ENCODE peak calls at places on chromosome 7, in ten cellular contexts. V is GM13977, Q is AG10803, T is hepatocyte, F is A549, A is cardiac fibroblast, P is GM12865, U is esophagus squamous epithelium, Z is epithelial cell of esophagus, B is MCF 10A. W is an unnamed sample.

GRCh38 chr7:148883233-148884048 is 650 bp downstream of the EZH2 start:
- DNase-seq in P (peak), Z (no peak), U (no peak), Q (no peak), T (peak), A (peak), V (peak), F (peak), B (no peak), W (peak)

GRCh38 chr7:94315011-94315410 is 79.7 kb upstream of the COL1A2 start:
- DNase-seq in A (no peak), F (no peak), Q (no peak), U (no peak), T (no peak), P (no peak), B (no peak), V (no peak), Z (no peak), W (no peak)

GRCh38 chr7:5643280-5643679 is 138.2 kb downstream of the RNF216 start:
- DNase-seq in B (peak), U (no peak), V (no peak), A (peak), P (no peak), Q (no peak), Z (peak), F (no peak), T (no peak), W (no peak)

GRCh38 chr7:40148671-40149070 is 13.9 kb downstream of the SUGCT start:
- DNase-seq in U (no peak), T (no peak), P (no peak), A (no peak), Q (no peak), F (no peak), V (no peak), Z (no peak), B (no peak), W (no peak)

GRCh38 chr7:47670738-47671137 is 88.8 kb upstream of the TNS3 start:
- DNase-seq in F (no peak), P (peak), V (peak), Q (no peak), Z (no peak), A (no peak), B (no peak), T (no peak), U (peak), W (no peak)

GRCh38 chr7:157830331-157830730 is 493.5 kb downstream of the DNAJB6 start:
- DNase-seq in A (no peak), B (no peak), T (no peak), F (no peak), U (no peak), Z (no peak), Q (no peak), V (no peak), P (no peak), W (no peak)

GRCh38 chr7:155456517-155456771 is 1.5 kb upstream of the EN2 start:
- DNase-seq in V (no peak), F (no peak), Q (no peak), T (no peak), U (no peak), B (no peak), P (no peak), A (no peak), Z (no peak), W (no peak)

GRCh38 chr7:37052673-37053072 is 328.4 kb upstream of the AOAH start:
- DNase-seq in Z (peak), V (no peak), P (peak), Q (peak), U (no peak), B (peak), A (no peak), F (no peak), T (peak), W (peak)

GRCh38 chr7:2512179-2512644 is 7.4 kb upstream of the LFNG start:
- DNase-seq in Q (peak), A (no peak), U (no peak), F (no peak), V (peak), Z (no peak), P (peak), T (no peak), B (no peak), W (no peak)

GRCh38 chr7:28654111-28654510 is 241.8 kb downstream of the CREB5 start:
- DNase-seq in Q (no peak), B (no peak), Z (no peak), A (no peak), T (no peak), V (no peak), F (no peak), P (no peak), U (no peak), W (no peak)

GRCh38 chr7:69782917-69783684 is 184.8 kb downstream of the AUTS2 start:
- DNase-seq in U (no peak), F (no peak), Z (no peak), T (peak), P (no peak), A (no peak), B (no peak), V (no peak), Q (peak), W (no peak)

GRCh38 chr7:114073711-114074110 is 154.9 kb upstream of the PPP1R3A start:
- DNase-seq in U (no peak), F (no peak), P (no peak), B (no peak), Z (no peak), V (no peak), A (no peak), Q (no peak), T (no peak), W (no peak)

GRCh38 chr7:155533120-155533826 is 13.1 kb downstream of the CNPY1 start:
- DNase-seq in V (peak), A (no peak), B (no peak), Z (no peak), U (no peak), F (no peak), T (no peak), Q (no peak), P (no peak), W (no peak)

GRCh38 chr7:55468495-55468894 is 103.4 kb downstream of the LANCL2 start:
- DNase-seq in A (no peak), F (no peak), Q (no peak), B (no peak), P (no peak), U (no peak), T (no peak), Z (no peak), V (no peak), W (no peak)

GRCh38 chr7:55469721-55470120 is 102.6 kb downstream of the VOPP1 start:
- DNase-seq in U (no peak), T (no peak), B (no peak), P (no peak), Q (no peak), A (no peak), F (no peak), V (no peak), Z (no peak), W (no peak)

GRCh38 chr7:55464422-55464821 is 99.3 kb downstream of the LANCL2 start:
- DNase-seq in P (no peak), B (no peak), V (no peak), A (no peak), Z (peak), F (no peak), U (no peak), Q (no peak), T (no peak), W (no peak)

GRCh38 chr7:55469271-55469681 is 103.0 kb downstream of the VOPP1 start:
- DNase-seq in U (no peak), B (no peak), P (no peak), V (no peak), Q (no peak), Z (no peak), T (no peak), F (no peak), A (no peak), W (no peak)

DNA sequence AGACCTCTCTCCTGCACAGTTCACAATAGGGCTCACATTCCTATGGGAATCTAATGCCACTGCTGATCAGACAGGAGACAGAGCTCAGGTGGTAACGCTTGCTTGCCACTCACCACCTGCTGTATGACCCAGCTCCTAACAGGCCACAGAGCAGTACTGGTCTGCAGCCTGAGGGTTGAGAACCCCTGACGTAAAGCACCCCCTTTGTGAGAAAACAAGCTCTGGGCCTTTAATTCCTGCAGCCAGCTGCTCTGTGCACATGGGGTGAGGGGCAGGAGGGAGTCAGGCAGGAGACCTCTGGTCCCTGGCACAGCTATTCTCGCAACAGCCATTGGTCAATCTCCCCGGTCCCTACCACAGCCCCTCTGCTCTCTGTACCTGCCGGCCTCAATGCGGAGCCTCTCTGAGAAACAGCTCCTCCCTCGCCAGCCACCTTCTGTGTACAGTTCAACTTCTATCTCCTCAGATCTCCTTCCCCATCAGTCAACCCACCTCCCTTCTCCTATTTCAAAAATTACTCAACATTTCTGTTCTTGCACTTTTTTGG is 102.0 kb downstream of the LANCL2 start:
- DNase-seq in P (no peak), B (no peak), U (no peak), Z (no peak), Q (no peak), T (no peak), V (no peak), A (no peak), F (no peak), W (no peak)
- TF ChIP-seq CTCF in P (no peak), B (no peak), U (no peak), Z (no peak), Q (no peak), T (no peak), V (no peak), A (no peak), F (no peak), W (no peak)

GRCh38 chr7:140342732-140343514 is 55.4 kb downstream of the SLC37A3 start:
- DNase-seq in V (no peak), P (peak), U (no peak), B (peak), T (peak), A (peak), Q (peak), F (peak), Z (peak), W (no peak)
- TF ChIP-seq CTCF in V (peak), P (peak), U (peak), B (peak), T (peak), A (peak), Q (peak), F (peak), Z (peak), W (no peak)

GRCh38 chr7:117873056-117873932 is at the start of gene CTTNBP2:
- DNase-seq in Q (peak), U (no peak), B (peak), Z (peak), P (peak), V (peak), T (peak), F (peak), A (peak), W (peak)
- TF ChIP-seq CTCF in Q (peak), U (no peak), B (no peak), Z (no peak), P (no peak), V (no peak), T (peak), F (no peak), A (no peak), W (no peak)

DNA sequence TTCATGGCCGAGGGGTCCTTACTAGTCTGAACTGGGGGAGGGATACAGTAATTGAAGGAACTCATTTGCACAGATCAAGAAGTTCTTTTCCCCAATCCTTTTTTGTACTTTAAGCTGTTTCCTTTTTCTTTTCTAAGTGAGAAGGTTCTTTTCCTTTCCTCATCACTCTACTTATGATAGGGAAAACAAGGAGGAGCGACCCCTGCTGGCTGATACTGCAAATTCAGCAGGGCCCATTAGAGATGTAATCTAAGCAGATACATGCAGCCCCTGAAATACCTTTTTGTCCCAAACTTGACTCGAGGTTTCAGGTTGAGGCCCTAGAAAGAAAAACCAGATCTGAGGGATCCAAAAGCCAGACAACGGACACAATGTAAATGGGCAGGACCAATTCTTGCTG is 305.5 kb downstream of the DNAJB9 start:
- DNase-seq in F (no peak), U (no peak), Z (peak), P (peak), V (no peak), B (peak), Q (peak), A (peak), T (no peak), W (no peak)
- TF ChIP-seq CTCF in F (peak), U (no peak), Z (no peak), P (peak), V (peak), B (peak), Q (no peak), A (peak), T (no peak), W (no peak)

GRCh38 chr7:106777666-106778299 is 87.3 kb upstream of the PIK3CG start:
- DNase-seq in Z (no peak), U (no peak), P (no peak), T (no peak), Q (no peak), V (no peak), A (no peak), B (no peak), F (no peak), W (no peak)

GRCh38 chr7:106778656-106779250 is 86.3 kb upstream of the PIK3CG start:
- DNase-seq in A (no peak), U (no peak), Z (no peak), Q (peak), P (no peak), B (no peak), V (no peak), F (no peak), T (no peak), W (no peak)

GRCh38 chr7:106781828-106782544 is 83.1 kb upstream of the PIK3CG start:
- DNase-seq in T (no peak), U (no peak), Z (no peak), V (no peak), Q (no peak), F (no peak), B (no peak), P (no peak), A (no peak), W (no peak)

GRCh38 chr7:106781007-106781406 is 84.1 kb upstream of the PIK3CG start:
- DNase-seq in B (no peak), A (no peak), Z (no peak), U (no peak), V (no peak), T (no peak), F (no peak), P (no peak), Q (no peak), W (no peak)

DNA sequence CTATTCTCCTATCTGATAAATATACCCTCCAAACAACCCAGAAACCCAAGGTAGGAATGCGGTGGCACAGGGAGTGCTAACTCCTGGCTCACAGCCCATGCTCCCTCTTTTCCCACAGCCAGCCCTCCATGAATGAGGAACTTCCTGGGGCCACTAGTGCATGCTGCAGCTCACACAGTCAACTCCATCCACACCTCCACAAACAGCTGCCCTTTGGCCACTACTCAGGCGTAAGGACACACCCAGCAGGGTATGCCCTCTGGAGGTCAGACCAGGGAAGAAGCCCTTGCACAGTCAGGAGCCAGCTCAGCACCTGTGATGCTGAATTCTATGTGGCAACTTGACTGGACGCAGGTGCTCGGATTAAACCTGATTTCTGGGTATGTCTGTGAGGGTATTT is 85.2 kb upstream of the PIK3CG start:
- DNase-seq in B (peak), Q (no peak), A (no peak), F (peak), U (no peak), V (no peak), P (peak), T (peak), Z (peak), W (no peak)
- TF ChIP-seq CTCF in B (no peak), Q (no peak), A (no peak), F (no peak), U (no peak), V (peak), P (peak), T (peak), Z (no peak), W (no peak)

GRCh38 chr7:118169146-118169545 is 14.8 kb upstream of the LSM8 start:
- DNase-seq in P (no peak), T (no peak), F (no peak), Z (peak), U (no peak), B (no peak), V (no peak), Q (peak), A (peak), W (no peak)
- TF ChIP-seq CTCF in P (no peak), T (no peak), F (no peak), Z (no peak), U (no peak), B (peak), V (no peak), Q (peak), A (no peak), W (no peak)

GRCh38 chr7:41584746-41585145 is 118.1 kb downstream of the INHBA start:
- DNase-seq in V (no peak), T (no peak), P (no peak), Z (peak), Q (peak), A (peak), F (no peak), U (no peak), B (peak), W (no peak)
- TF ChIP-seq CTCF in V (no peak), T (no peak), P (no peak), Z (no peak), Q (no peak), A (no peak), F (no peak), U (no peak), B (no peak), W (no peak)

DNA sequence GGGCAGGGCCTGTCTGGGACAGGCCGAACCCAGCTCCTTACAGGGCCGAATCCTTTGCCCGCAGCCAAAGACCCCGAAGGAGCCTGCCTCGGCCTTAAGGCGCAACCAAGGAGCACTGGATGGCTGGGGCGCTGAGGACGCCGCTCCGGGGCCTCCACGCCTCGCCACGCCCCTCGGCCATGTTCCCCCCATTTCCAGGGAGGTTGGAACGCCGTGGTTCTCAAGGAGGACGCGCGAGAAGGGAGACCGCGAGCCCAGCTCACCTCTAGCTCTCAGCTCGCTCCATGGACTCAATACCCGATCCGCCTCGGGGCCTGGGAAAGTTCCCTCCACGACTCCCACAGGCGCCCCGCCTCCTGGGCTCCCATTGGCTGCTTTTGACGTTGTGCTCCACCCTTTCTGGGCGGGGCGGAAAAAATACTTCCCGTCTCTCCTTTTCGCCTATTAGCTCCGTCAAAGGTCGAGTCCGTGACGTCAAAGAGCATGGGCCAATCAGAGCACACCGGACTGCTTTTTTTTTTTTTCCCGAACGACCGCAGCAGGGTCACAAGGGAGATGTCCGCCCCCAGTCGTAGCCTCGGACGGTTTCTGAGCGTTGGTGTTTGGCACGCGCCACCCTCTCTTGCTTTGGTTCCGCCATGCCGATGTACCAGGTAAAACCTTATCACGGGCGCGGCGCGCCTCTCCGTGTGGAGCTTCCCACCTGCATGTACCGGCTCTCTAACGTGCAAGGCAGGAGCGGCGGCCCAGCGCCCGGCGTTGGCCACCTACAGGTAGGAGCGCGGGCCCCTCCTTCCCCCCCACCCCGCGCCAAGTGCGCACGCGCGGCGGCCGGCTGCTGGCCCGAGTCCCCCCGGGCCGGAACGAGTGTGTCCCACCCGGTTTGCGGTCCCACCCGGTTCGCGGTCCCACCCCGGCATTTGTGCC is 305.7 kb downstream of the TYW1 start:
- DNase-seq in A (peak), Q (peak), F (peak), U (peak), P (peak), Z (peak), V (peak), B (peak), T (peak), W (peak)
- TF ChIP-seq CTCF in A (peak), Q (peak), F (no peak), U (peak), P (no peak), Z (peak), V (no peak), B (no peak), T (peak), W (no peak)

GRCh38 chr7:127152423-127152822 is 100.3 kb downstream of the GRM8 start:
- DNase-seq in Z (no peak), B (no peak), F (no peak), Q (no peak), P (no peak), A (no peak), U (no peak), T (no peak), V (no peak), W (no peak)
- TF ChIP-seq CTCF in Z (no peak), B (no peak), F (no peak), Q (no peak), P (no peak), A (no peak), U (no peak), T (no peak), V (no peak), W (no peak)

DNA sequence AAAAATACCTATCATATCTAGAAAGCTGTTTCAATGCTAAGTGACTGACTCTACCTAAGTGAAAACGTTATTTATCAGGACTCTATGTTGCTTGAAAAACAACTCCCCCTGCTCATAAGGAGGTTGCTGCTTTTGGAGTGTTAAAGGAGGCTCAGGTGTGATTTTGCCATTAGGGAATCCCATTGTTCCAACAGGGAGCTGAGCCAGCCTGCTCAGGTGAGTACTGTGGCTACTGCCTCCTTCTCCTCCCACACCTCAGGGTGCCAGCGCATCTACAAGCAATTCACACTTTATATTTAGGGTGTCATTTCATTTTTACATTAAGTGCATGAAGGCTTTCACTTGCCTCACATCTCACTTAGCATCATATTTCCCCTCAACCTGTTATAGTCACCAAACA is 84.7 kb downstream of the SEM1 start:
- DNase-seq in B (no peak), Z (no peak), T (no peak), U (no peak), F (no peak), P (no peak), V (no peak), A (no peak), Q (no peak), W (no peak)
- TF ChIP-seq CTCF in B (no peak), Z (no peak), T (no peak), U (no peak), F (no peak), P (no peak), V (no peak), A (no peak), Q (no peak), W (no peak)